ENCODE peak calls at places on chromosomes 2 and 18, in four cellular contexts. G is fibroblast of lung, J is aorta, X is psoas muscle. U is an unnamed sample.

GRCh38 chr2:147865560-147865959 is 20.7 kb downstream of the ACVR2A start:
- DNase-seq in G (no peak), J (no peak), X (no peak), U (no peak)

GRCh38 chr2:46390901-46391395 is 88.4 kb upstream of the TMEM247 start:
- DNase-seq in G (no peak), J (no peak), X (no peak), U (no peak)

GRCh38 chr2:124024491-124025348 is at the start of gene CNTNAP5:
- DNase-seq in G (peak; percentile 17), J (peak; percentile 81), X (peak; percentile 65), U (peak; percentile 82)

GRCh38 chr2:1854747-1855146 is 110.4 kb upstream of the PXDN start:
- DNase-seq in G (peak; percentile 51), J (no peak), X (no peak), U (no peak)

GRCh38 chr2:134408386-134408785 is 154.5 kb downstream of the MGAT5 start:
- DNase-seq in G (peak; percentile 33), J (no peak), X (no peak), U (no peak)

GRCh38 chr18:26556573-26556972 is 8.2 kb upstream of the KCTD1 start:
- DNase-seq in G (peak; percentile 32), J (no peak), X (no peak), U (no peak)

GRCh38 chr2:71592181-71592711 is 138.9 kb downstream of the DYSF start:
- DNase-seq in G (no peak), J (no peak), X (no peak), U (no peak)

GRCh38 chr2:94870392-94871225 is 621 bp upstream of the TEKT4 start:
- DNase-seq in G (no peak), J (peak; percentile 71), X (no peak), U (peak; percentile 58)

GRCh38 chr2:11079131-11079824 is 76.0 kb upstream of the SLC66A3 start:
- DNase-seq in G (no peak), J (no peak), X (no peak), U (no peak)

GRCh38 chr2:45166229-45166890 is 157.1 kb upstream of the SIX2 start:
- DNase-seq in G (no peak), J (no peak), X (no peak), U (no peak)

GRCh38 chr2:94869131-94869530 is 2.1 kb upstream of the TEKT4 start:
- DNase-seq in G (no peak), J (no peak), X (no peak), U (no peak)

GRCh38 chr2:226215902-226216503 is 583.6 kb downstream of the IRS1 start:
- DNase-seq in G (peak; percentile 61), J (no peak), X (no peak), U (no peak)

GRCh38 chr2:1740714-1741584 is 3.4 kb downstream of the PXDN start:
- DNase-seq in G (no peak), J (peak; percentile 61), X (no peak), U (peak; percentile 52)

GRCh38 chr18:76564117-76564516 is 69.1 kb upstream of the ZNF516 start:
- DNase-seq in G (peak; percentile 67), J (no peak), X (no peak), U (no peak)

GRCh38 chr18:64259871-64260270 is 111.0 kb upstream of the LINC00305 start:
- DNase-seq in G (no peak), J (no peak), X (no peak), U (no peak)

GRCh38 chr2:241350878-241351639 is 5.0 kb upstream of the FARP2 start:
- DNase-seq in G (no peak), J (no peak), X (no peak), U (no peak)

GRCh38 chr2:9261231-9261883 is 54.7 kb downstream of the ASAP2 start:
- DNase-seq in G (peak; percentile 68), J (no peak), X (no peak), U (no peak)

GRCh38 chr2:113148606-113149552 is 21.5 kb downstream of the IL1RN start:
- DNase-seq in G (no peak), J (no peak), X (no peak), U (no peak)

GRCh38 chr18:24544141-24544498 is 83.7 kb downstream of the HRH4 start:
- DNase-seq in G (peak; percentile 33), J (no peak), X (no peak), U (no peak)

GRCh38 chr2:181058378-181059269 is 78.2 kb downstream of the UBE2E3 start:
- DNase-seq in G (peak; percentile 56), J (no peak), X (no peak), U (no peak)

GRCh38 chr2:236899945-236900640 is 185.6 kb upstream of the COPS8 start:
- DNase-seq in G (no peak), J (no peak), X (no peak), U (no peak)

GRCh38 chr2:190126758-190127157 is 64.2 kb upstream of the MSTN start:
- DNase-seq in G (peak; percentile 60), J (no peak), X (no peak), U (no peak)

GRCh38 chr2:130756721-130757195 is 1.4 kb downstream of the AMER3 start:
- DNase-seq in G (no peak), J (no peak), X (no peak), U (no peak)

GRCh38 chr2:228657807-228658402 is 476.4 kb upstream of the SPHKAP start:
- DNase-seq in G (peak; percentile 69), J (no peak), X (no peak), U (no peak)

GRCh38 chr2:238847841-238848565 is at the start of gene TWIST2:
- DNase-seq in G (peak; percentile 95), J (peak; percentile 94), X (peak; percentile 87), U (peak; percentile 90)

GRCh38 chr2:215499330-215499729 is 63.5 kb upstream of the FN1 start:
- DNase-seq in G (peak; percentile 5), J (no peak), X (no peak), U (no peak)

GRCh38 chr18:7104649-7105048 is 12.9 kb downstream of the LAMA1 start:
- DNase-seq in G (no peak), J (no peak), X (no peak), U (no peak)

GRCh38 chr2:46610014-46610413 is 130.6 kb downstream of the TMEM247 start:
- DNase-seq in G (no peak), J (no peak), X (no peak), U (no peak)

GRCh38 chr2:8799004-8799403 is 38.4 kb downstream of the KIDINS220 start:
- DNase-seq in G (no peak), J (no peak), X (no peak), U (no peak)

GRCh38 chr2:201891676-201892075 is 85.3 kb downstream of the CDK15 start:
- DNase-seq in G (no peak), J (no peak), X (no peak), U (no peak)

GRCh38 chr2:226845717-226846116 is 9.9 kb downstream of the RHBDD1 start:
- DNase-seq in G (no peak), J (no peak), X (no peak), U (no peak)

GRCh38 chr2:234496442-234496834 is 443 bp downstream of the ARL4C start:
- DNase-seq in G (no peak), J (no peak), X (no peak), U (no peak)

GRCh38 chr2:108960006-108960405 is 29.0 kb downstream of the EDAR start:
- DNase-seq in G (no peak), J (no peak), X (no peak), U (no peak)

GRCh38 chr2:167292430-167293171 is 404.3 kb downstream of the XIRP2 start:
- DNase-seq in G (peak; percentile 95), J (peak; percentile 94), X (peak; percentile 92), U (peak; percentile 93)

GRCh38 chr2:210722092-210722491 is 165.7 kb downstream of the CPS1 start:
- DNase-seq in G (no peak), J (no peak), X (no peak), U (no peak)

GRCh38 chr2:127648321-127648720 is 2.4 kb downstream of the GPR17 start:
- DNase-seq in G (no peak), J (no peak), X (peak; percentile 23), U (no peak)
- H3K4me1 ChIP-seq in G (peaks cover 3% of the 10 kb centered on the region), J (no peaks in the 10 kb centered on the region), X (peaks cover 16% of the 10 kb centered on the region), U (peaks cover 15% of the 10 kb centered on the region)

DNA sequence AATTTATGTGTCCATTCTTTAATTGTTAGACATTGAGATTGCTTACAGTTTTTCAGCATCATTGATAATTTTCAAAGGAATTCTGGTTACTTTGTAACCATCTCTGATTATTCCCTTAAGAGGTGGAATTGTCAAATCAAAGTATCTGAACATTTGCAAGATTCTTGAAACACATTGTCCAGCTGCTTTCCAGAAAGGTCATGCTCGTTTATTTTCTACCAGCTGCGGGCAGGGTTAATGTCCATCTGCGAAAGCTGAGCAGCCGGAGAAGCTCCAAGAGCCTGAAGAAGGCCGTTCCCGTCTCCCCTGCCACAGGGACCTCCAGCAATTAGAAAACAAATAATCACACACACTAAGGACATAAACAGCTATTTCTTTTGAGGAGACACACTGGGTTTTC is 76.1 kb upstream of the TXNDC2 start:
- DNase-seq in G (peak; percentile 42), J (no peak), X (no peak), U (no peak)
- H3K4me1 ChIP-seq in G (peaks cover 16% of the 10 kb centered on the region), J (peaks cover 3% of the 10 kb centered on the region), X (peaks cover 33% of the 10 kb centered on the region), U (peaks cover 17% of the 10 kb centered on the region)

DNA sequence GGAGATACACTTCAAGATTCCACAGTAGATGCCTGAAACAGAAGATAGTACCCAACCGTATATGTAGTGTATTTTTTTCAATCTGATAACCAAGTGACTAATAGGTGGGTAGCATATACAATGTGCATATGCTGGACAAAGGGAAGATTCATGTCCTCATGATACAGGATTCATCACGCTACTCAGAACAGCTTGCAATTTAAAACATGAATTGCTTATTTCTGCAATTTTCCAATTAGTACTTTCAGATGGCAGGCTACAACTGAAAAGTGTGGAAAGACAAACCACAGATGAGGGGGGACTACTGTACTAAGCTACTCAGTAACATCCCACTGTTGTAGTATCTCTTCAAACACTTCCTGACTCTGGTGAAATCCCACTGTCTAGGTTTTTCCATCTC is 3.7 kb downstream of the IER3IP1 start:
- DNase-seq in G (no peak), J (no peak), X (no peak), U (no peak)
- H3K4me1 ChIP-seq in G (peaks cover 2% of the 10 kb centered on the region), J (peaks cover 2% of the 10 kb centered on the region), X (peaks cover 18% of the 10 kb centered on the region), U (peaks cover 23% of the 10 kb centered on the region)

GRCh38 chr2:231376857-231377256 is 18.7 kb upstream of the B3GNT7 start:
- DNase-seq in G (no peak), J (no peak), X (no peak), U (no peak)
- H3K4me1 ChIP-seq in G (no peaks in the 10 kb centered on the region), J (no peaks in the 10 kb centered on the region), X (no peaks in the 10 kb centered on the region), U (no peaks in the 10 kb centered on the region)

GRCh38 chr2:168528016-168528415 is 71.9 kb downstream of the CERS6 start:
- DNase-seq in G (peak; percentile 53), J (no peak), X (no peak), U (no peak)
- H3K4me1 ChIP-seq in G (peaks cover 9% of the 10 kb centered on the region), J (peaks cover 1% of the 10 kb centered on the region), X (peaks cover 57% of the 10 kb centered on the region), U (peaks cover 4% of the 10 kb centered on the region)

GRCh38 chr2:85606116-85606455 is 3.6 kb upstream of the TMEM150A start:
- DNase-seq in G (no peak), J (no peak), X (no peak), U (peak; percentile 15)
- H3K4me1 ChIP-seq in G (peaks cover 30% of the 10 kb centered on the region), J (peaks cover 2% of the 10 kb centered on the region), X (peaks cover 76% of the 10 kb centered on the region), U (peaks cover 52% of the 10 kb centered on the region)

GRCh38 chr2:217913415-217913814 is 89.4 kb downstream of the TNS1 start:
- DNase-seq in G (no peak), J (no peak), X (peak; percentile 62), U (no peak)
- H3K4me1 ChIP-seq in G (peaks cover 52% of the 10 kb centered on the region), J (peaks cover 12% of the 10 kb centered on the region), X (peaks cover 96% of the 10 kb centered on the region), U (peaks cover 93% of the 10 kb centered on the region)